ENCODE peak calls at places on chromosomes 2 and 18, in ten cellular contexts. R, O, F, L, N, X, I, W, K and U are unnamed samples.

GRCh38 chr2:15811367-15811766 is 129.0 kb upstream of the MYCN start:
- DNase-seq in W (no peak), N (peak; percentile 37), X (no peak), L (no peak), O (peak; percentile 46), I (no peak), K (no peak), R (peak; percentile 27), F (no peak), U (no peak)

GRCh38 chr2:73907840-73908452 is 15.1 kb downstream of the ACTG2 start:
- DNase-seq in F (no peak), L (no peak), X (no peak), R (peak; percentile 83), K (no peak), I (no peak), W (no peak), N (no peak), O (peak; percentile 46), U (no peak)

GRCh38 chr2:224666951-224667553 is 49.1 kb downstream of the CCDC195 start:
- DNase-seq in X (no peak), L (no peak), I (no peak), N (no peak), R (no peak), K (no peak), W (no peak), O (no peak), F (no peak), U (no peak)

GRCh38 chr2:75705921-75706320 is 4.8 kb downstream of the GCFC2 start:
- DNase-seq in W (no peak), N (no peak), R (no peak), X (no peak), L (no peak), I (no peak), K (no peak), O (no peak), F (no peak), U (no peak)

GRCh38 chr18:8701546-8702118 is 3.7 kb upstream of the MTCL1 start:
- DNase-seq in O (no peak), F (no peak), X (no peak), L (no peak), R (no peak), N (no peak), K (no peak), W (peak; percentile 22), I (no peak), U (no peak)

GRCh38 chr2:41400057-41400665 is 647.7 kb upstream of the PKDCC start:
- DNase-seq in R (peak; percentile 80), X (no peak), W (no peak), L (no peak), F (no peak), N (no peak), I (no peak), K (no peak), O (peak; percentile 70), U (no peak)

GRCh38 chr2:96233880-96234316 is 25.3 kb upstream of the STARD7 start:
- DNase-seq in W (no peak), K (no peak), N (no peak), L (no peak), X (no peak), I (no peak), R (no peak), O (no peak), F (no peak), U (no peak)

GRCh38 chr2:40511661-40512213 is 59.8 kb upstream of the SLC8A1 start:
- DNase-seq in I (peak; percentile 30), R (peak; percentile 8), O (peak; percentile 22), X (no peak), F (no peak), N (no peak), K (no peak), L (no peak), W (peak; percentile 7), U (peak; percentile 4)

GRCh38 chr2:45786831-45787357 is 135.4 kb downstream of the PRKCE start:
- DNase-seq in K (no peak), F (no peak), L (no peak), N (no peak), I (no peak), O (no peak), X (no peak), W (no peak), R (peak; percentile 25), U (no peak)

GRCh38 chr2:186422226-186422625 is 63.8 kb upstream of the ZC3H15 start:
- DNase-seq in R (no peak), N (peak; percentile 21), K (no peak), X (no peak), O (no peak), I (peak; percentile 80), L (no peak), W (peak; percentile 74), F (no peak), U (no peak)

GRCh38 chr2:120346034-120346666 is at the start of gene INHBB:
- DNase-seq in K (peak; percentile 71), W (no peak), I (no peak), X (peak; percentile 84), R (peak; percentile 46), L (no peak), F (peak; percentile 77), O (peak; percentile 56), N (peak; percentile 36), U (peak; percentile 21)

GRCh38 chr18:8235916-8236315 is 373.3 kb upstream of the RAB12 start:
- DNase-seq in I (no peak), X (no peak), F (no peak), O (no peak), L (no peak), K (no peak), W (no peak), N (no peak), R (no peak), U (no peak)

GRCh38 chr2:80061881-80062280 is 242.7 kb downstream of the LRRTM1 start:
- DNase-seq in L (no peak), X (no peak), O (no peak), F (no peak), N (no peak), I (no peak), K (no peak), R (no peak), W (no peak), U (no peak)

GRCh38 chr2:202387608-202388342 is 11.6 kb downstream of the BMPR2 start:
- DNase-seq in N (no peak), I (peak; percentile 66), X (no peak), W (no peak), L (no peak), K (no peak), O (no peak), R (no peak), F (no peak), U (no peak)

GRCh38 chr2:217530399-217531100 is 472.2 kb downstream of the TNS1 start:
- DNase-seq in K (no peak), W (no peak), O (no peak), F (no peak), L (no peak), N (peak; percentile 43), I (peak; percentile 83), R (no peak), X (no peak), U (no peak)

GRCh38 chr2:226487573-226487972 is 312.0 kb downstream of the IRS1 start:
- DNase-seq in I (no peak), K (no peak), N (no peak), O (no peak), F (no peak), R (no peak), L (no peak), W (no peak), X (no peak), U (no peak)

DNA sequence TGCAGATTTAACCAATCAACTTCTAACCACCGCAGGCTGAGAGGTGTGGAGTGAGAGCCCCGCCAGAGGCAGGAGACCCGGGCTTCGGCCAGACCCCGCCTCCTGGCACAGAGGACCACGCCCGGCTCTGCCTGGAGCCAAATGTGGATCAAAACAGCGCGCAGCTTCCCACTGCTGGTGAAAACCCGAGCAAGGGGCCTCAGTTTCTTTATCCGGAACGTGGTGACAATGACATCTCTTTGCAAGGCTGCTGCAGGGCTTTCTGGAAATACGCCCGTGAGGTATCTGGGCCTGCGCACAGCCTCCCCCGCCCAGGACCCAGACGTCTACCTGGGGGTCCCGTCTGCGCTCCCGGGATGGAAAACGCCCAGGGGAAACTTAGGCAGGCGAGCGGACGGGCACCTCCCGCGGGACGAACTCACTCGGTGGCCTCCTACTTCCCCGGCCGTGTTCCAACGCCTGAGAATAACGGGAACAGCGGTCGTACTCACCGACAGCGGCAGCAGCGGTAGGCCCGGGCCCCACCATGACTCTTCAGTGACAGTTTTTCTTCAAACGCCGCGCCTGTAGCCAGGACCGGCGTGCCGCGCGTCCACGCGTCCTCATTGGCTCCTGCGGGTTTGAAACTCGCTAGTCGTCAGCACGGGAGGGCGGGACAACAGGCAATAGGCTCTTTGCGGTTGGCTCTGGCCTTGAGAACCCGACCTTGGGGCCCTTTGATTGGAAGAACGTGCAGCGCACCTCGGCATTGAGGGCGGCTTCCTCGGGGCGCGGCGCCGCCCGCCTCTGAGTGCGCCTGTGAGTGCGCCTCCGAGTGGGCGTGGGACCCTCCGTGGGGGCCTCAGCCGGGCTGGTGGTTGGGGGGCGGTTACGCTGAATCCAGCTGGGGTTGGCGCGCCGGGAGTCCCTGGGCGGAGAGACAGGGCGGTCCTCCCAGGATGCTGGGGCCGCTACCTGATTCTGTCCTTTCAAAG is at the start of gene CKAP2L:
- DNase-seq in F (peak; percentile 97), K (peak; percentile 92), W (peak; percentile 98), I (peak; percentile 98), N (peak; percentile 88), R (peak; percentile 99), X (peak; percentile 99), O (peak; percentile 98), L (peak; percentile 98), U (peak; percentile 94)
- H3K27ac ChIP-seq in F (no peak within 1 kb of the TSS), K (no peak within 1 kb of the TSS), W (peak within 1 kb of the TSS; percentile 94), I (no peak within 1 kb of the TSS), N (no peak within 1 kb of the TSS), R (peak within 1 kb of the TSS; percentile 39), X (peak within 1 kb of the TSS; percentile 62), O (peak within 1 kb of the TSS; percentile 57), L (peak within 1 kb of the TSS; percentile 69), U (no peak within 1 kb of the TSS)

GRCh38 chr18:21598726-21599584 is 1.5 kb downstream of the ESCO1 start:
- DNase-seq in W (no peak), I (no peak), N (peak; percentile 32), F (no peak), O (no peak), L (no peak), K (no peak), X (peak; percentile 73), R (no peak), U (no peak)
- H3K27ac ChIP-seq in W (peak overlapping the region; percentile 98), I (no peak overlapping the region), N (no peak overlapping the region), F (peak overlapping the region; percentile 98), O (peak overlapping the region; percentile 97), L (peak overlapping the region; percentile 99), K (no peak overlapping the region), X (peak overlapping the region; percentile 100), R (peak overlapping the region; percentile 100), U (peak overlapping the region; percentile 98)

GRCh38 chr2:127027715-127028114 is 79.2 kb downstream of the BIN1 start:
- DNase-seq in F (no peak), R (peak; percentile 58), N (no peak), K (no peak), X (no peak), W (no peak), L (no peak), I (no peak), O (no peak), U (no peak)
- H3K27ac ChIP-seq in F (no peak overlapping the region), R (no peak overlapping the region), N (no peak overlapping the region), K (no peak overlapping the region), X (no peak overlapping the region), W (no peak overlapping the region), L (no peak overlapping the region), I (no peak overlapping the region), O (no peak overlapping the region), U (no peak overlapping the region)

DNA sequence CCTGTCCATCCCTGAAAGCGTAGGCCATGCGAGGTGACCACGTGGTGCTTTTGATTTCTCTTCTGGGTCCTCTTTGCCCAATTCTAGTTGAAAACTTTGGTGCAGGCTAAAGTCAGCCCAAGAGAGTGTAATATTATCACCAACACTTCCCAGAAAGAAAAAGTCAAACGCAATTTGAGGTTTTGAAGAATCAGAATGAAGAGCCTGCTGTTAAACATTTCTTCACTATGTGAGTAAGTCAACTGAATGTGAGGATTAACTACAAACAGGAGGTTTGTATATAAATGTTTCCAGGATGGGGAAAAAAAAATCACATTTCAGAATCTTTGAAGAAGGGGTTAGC is 31.8 kb downstream of the RNF144A start:
- DNase-seq in F (no peak), X (no peak), R (no peak), W (no peak), O (no peak), N (no peak), L (no peak), K (no peak), I (no peak), U (no peak)
- H3K27ac ChIP-seq in F (no peak overlapping the region), X (no peak overlapping the region), R (no peak overlapping the region), W (no peak overlapping the region), O (no peak overlapping the region), N (no peak overlapping the region), L (no peak overlapping the region), K (no peak overlapping the region), I (no peak overlapping the region), U (no peak overlapping the region)